ENCODE peak calls at places on chromosomes 16 and 17, in seven cellular contexts. S is neuronal stem cell, R is transverse colon, E is OCI-LY7, C is cardiac muscle cell, T is substantia nigra, Z is mammary epithelial cell. L is an unnamed sample.

GRCh38 chr17:38914741-38915638 is 10.4 kb upstream of the LASP1NB start:
- DNase-seq in C (no peak), Z (no peak), R (no peak), E (no peak), T (no peak), S (no peak), L (peak; percentile 45)

GRCh38 chr16:4599545-4599944 is 15.1 kb downstream of the UBALD1 start:
- DNase-seq in C (no peak), S (no peak), T (no peak), E (no peak), Z (no peak), R (no peak), L (no peak)

GRCh38 chr16:84672276-84673202 is 24.2 kb downstream of the KLHL36 start:
- DNase-seq in E (peak; percentile 81), T (peak; percentile 75), C (peak; percentile 74), Z (peak; percentile 39), R (peak; percentile 83), S (peak; percentile 56), L (peak; percentile 83)

GRCh38 chr17:76138234-76138895 is 2.7 kb downstream of the FOXJ1 start:
- DNase-seq in E (no peak), S (peak; percentile 77), C (no peak), Z (no peak), R (no peak), T (peak; percentile 73), L (peak; percentile 78)

GRCh38 chr17:78997231-78997741 is 12.3 kb downstream of the CANT1 start:
- DNase-seq in S (no peak), C (no peak), R (no peak), E (no peak), T (no peak), Z (no peak), L (no peak)

GRCh38 chr16:87487361-87487924 is 5.4 kb downstream of the ZCCHC14 start:
- DNase-seq in S (peak; percentile 26), E (no peak), C (peak; percentile 27), R (peak; percentile 85), T (peak; percentile 30), Z (peak; percentile 88), L (peak; percentile 72)

GRCh38 chr17:20033410-20033809 is 24.3 kb downstream of the SPECC1 start:
- DNase-seq in E (no peak), Z (no peak), R (no peak), S (no peak), C (no peak), T (no peak), L (no peak)

GRCh38 chr16:5649762-5650445 is 552.3 kb upstream of the EEF2KMT start:
- DNase-seq in C (no peak), Z (no peak), T (no peak), S (no peak), E (no peak), R (no peak), L (no peak)

GRCh38 chr17:56772442-56772841 is 61.3 kb downstream of the C17orf67 start:
- DNase-seq in S (no peak), E (no peak), R (no peak), T (no peak), C (no peak), Z (no peak), L (no peak)

GRCh38 chr16:58196898-58197313 is 1.0 kb downstream of the CSNK2A2 start:
- DNase-seq in T (no peak), R (no peak), C (peak; percentile 46), S (no peak), E (peak; percentile 21), Z (peak; percentile 11), L (peak; percentile 7)

GRCh38 chr16:50313596-50314483 is 47.5 kb downstream of the ADCY7 start:
- DNase-seq in C (peak; percentile 88), T (peak; percentile 43), S (no peak), Z (no peak), R (no peak), E (no peak), L (peak; percentile 37)

GRCh38 chr16:86354641-86355040 is 155.7 kb upstream of the FOXF1 start:
- DNase-seq in C (peak; percentile 78), E (no peak), Z (no peak), R (no peak), T (no peak), S (no peak), L (no peak)

GRCh38 chr16:57507414-57508083 is 21.3 kb upstream of the DOK4 start:
- DNase-seq in T (no peak), E (no peak), C (no peak), Z (no peak), R (no peak), S (no peak), L (peak; percentile 34)

GRCh38 chr17:49576121-49576905 is 642 bp downstream of the NXPH3 start:
- DNase-seq in C (peak; percentile 60), T (no peak), R (no peak), Z (peak; percentile 40), S (peak; percentile 61), E (no peak), L (peak; percentile 68)

GRCh38 chr16:87392823-87393679 is 915 bp downstream of the MAP1LC3B start:
- DNase-seq in S (peak; percentile 21), E (peak; percentile 60), Z (peak; percentile 55), R (peak; percentile 64), C (peak; percentile 48), T (peak; percentile 39), L (peak; percentile 67)

GRCh38 chr16:81881228-81881627 is 102.1 kb downstream of the PLCG2 start:
- DNase-seq in R (no peak), S (no peak), E (no peak), T (no peak), C (no peak), Z (no peak), L (no peak)

GRCh38 chr16:20868890-20869289 is 31.3 kb downstream of the DCUN1D3 start:
- DNase-seq in Z (peak; percentile 51), S (no peak), T (peak; percentile 86), C (peak; percentile 85), R (peak; percentile 88), E (no peak), L (peak; percentile 45)

GRCh38 chr17:38415250-38416194 is 12.7 kb upstream of the ARHGAP23 start:
- DNase-seq in E (peak; percentile 95), Z (no peak), C (peak; percentile 75), T (peak; percentile 54), S (no peak), R (peak; percentile 40), L (peak; percentile 64)

GRCh38 chr17:80104321-80104955 is 3.1 kb downstream of the GAA start:
- DNase-seq in Z (peak; percentile 14), S (no peak), T (no peak), E (no peak), C (peak; percentile 52), R (no peak), L (no peak)

GRCh38 chr16:73199214-73199613 is 151.3 kb upstream of the ZFHX3 start:
- DNase-seq in C (no peak), E (no peak), T (no peak), Z (no peak), S (no peak), R (no peak), L (no peak)

GRCh38 chr16:73204359-73205152 is 156.6 kb upstream of the ZFHX3 start:
- DNase-seq in Z (no peak), R (peak; percentile 53), S (no peak), E (no peak), C (no peak), T (no peak), L (peak; percentile 65)

GRCh38 chr16:73205153-73205549 is 157.2 kb upstream of the ZFHX3 start:
- DNase-seq in Z (no peak), T (no peak), S (no peak), R (no peak), E (no peak), C (no peak), L (no peak)

GRCh38 chr16:73206306-73206705 is 158.4 kb upstream of the ZFHX3 start:
- DNase-seq in C (peak; percentile 56), S (no peak), T (no peak), E (no peak), Z (no peak), R (no peak), L (no peak)

DNA sequence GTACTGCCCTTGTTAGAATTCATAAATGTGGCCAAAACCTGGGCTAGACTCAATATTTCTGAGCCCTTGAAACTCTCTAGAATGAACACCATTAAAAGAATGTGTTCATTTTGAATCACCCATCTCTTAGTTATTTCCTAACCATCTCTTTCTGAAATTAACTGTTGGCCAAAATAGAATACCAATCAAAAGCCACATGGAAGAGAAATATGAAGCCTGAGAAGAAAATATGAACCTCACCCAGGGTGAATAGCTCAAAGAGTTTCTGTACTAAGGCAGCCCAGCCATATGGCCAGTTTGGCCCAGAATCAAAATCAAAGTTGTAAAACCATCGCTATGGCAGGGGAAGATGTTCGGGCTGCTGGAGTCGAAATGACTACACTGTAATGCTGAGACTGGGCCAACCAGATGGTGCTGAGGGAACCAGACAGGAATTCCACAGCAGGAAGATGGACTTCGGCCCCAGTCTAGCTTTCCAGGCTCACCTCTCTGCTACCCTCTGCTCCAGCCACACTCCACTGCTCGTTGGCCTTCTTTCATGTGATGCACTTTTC is 154.3 kb upstream of the ZFHX3 start:
- DNase-seq in E (no peak), Z (no peak), R (peak; percentile 79), C (peak; percentile 92), S (no peak), T (no peak), L (peak; percentile 60)
- H3K27ac ChIP-seq in E (no peak overlapping the region), Z (no peak overlapping the region), R (no peak overlapping the region), C (no peak overlapping the region), S (no peak overlapping the region), T (no peak overlapping the region), L (peak overlapping the region; percentile 43)

GRCh38 chr17:6948976-6949375 is 46.9 kb upstream of the ALOX12 start:
- DNase-seq in C (no peak), E (no peak), Z (no peak), R (no peak), T (no peak), S (no peak), L (no peak)
- H3K27ac ChIP-seq in C (no peak overlapping the region), E (no peak overlapping the region), Z (no peak overlapping the region), R (no peak overlapping the region), T (no peak overlapping the region), S (no peak overlapping the region), L (no peak overlapping the region)

DNA sequence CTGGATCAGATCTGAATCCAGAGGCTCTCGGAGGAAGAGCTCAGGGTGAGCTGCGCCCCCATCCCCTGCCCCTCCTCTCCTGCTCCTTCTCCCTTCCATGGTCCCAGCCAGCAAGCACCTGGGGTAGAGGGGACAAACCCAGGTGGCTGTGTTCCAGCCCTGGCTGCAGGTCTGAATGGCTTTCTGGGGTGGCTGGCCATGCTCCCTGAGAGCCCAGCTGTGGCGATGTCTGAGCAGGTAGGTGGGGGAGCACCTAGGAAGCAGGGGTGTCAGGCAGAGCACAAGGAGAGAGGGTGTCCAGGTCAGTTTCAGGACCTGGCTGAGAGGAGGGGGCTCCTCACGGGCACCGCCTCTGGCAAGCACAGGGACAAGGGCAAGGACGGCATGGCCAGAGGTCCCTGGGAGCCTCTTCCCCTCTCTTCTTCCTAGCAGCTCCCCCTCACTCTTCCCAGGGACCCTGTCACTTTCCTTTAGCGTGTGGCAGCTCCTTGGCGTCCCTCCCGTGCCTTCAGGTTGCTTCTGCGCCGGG is 310.0 kb downstream of the SEC14L1 start:
- DNase-seq in R (no peak), C (no peak), S (no peak), T (no peak), E (no peak), Z (no peak), L (no peak)
- H3K27ac ChIP-seq in R (peak overlapping the region; percentile 93), C (peak overlapping the region; percentile 96), S (peak overlapping the region; percentile 92), T (peak overlapping the region; percentile 99), E (peak overlapping the region; percentile 95), Z (peak overlapping the region; percentile 73), L (peak overlapping the region; percentile 100)

DNA sequence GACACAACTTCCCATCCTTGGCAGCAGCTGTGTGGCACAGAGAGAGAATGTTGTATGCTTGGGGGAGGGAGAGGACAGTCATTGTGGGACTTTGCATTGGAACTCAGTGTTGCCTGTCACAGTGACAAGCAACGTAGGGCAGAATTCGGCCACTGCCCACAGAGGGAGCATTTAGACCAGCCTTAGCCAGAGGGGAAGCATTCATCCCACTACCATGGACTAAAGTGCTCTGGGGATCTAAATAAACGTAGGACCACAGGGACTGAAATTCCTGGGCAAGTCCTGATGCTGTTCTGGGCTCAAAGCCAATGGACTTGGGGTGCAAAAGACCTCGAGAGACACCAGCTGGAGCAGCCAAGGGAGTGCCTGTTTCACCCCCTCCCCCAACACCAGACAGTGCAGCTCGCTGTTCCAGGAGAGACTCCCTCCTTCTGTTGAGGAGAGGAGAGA is 44.9 kb downstream of the ABCA8 start:
- DNase-seq in Z (peak; percentile 5), R (no peak), E (no peak), T (peak; percentile 68), S (no peak), C (peak; percentile 68), L (no peak)
- H3K27ac ChIP-seq in Z (peak overlapping the region; percentile 89), R (peak overlapping the region; percentile 67), E (no peak overlapping the region), T (peak overlapping the region; percentile 93), S (no peak overlapping the region), C (no peak overlapping the region), L (peak overlapping the region; percentile 71)